ENCODE peak calls at places on chromosomes 4 and X, in ten cellular contexts. E is activated T-helper 1 cell treated with anti-CD3 and anti-CD28 coated beads, Interleukin-12 subunit alpha, Interleukin-12 subunit beta, Interleukin-2, Interleukin-4 antibody, amounts not matched to agents 30 ng/mL and 10 ng/mL and 1 ng/mL, durations not matched to agents 14 hours and 24 hours and 36 hours; H is NB4; Z is neuronal stem cell; J is substantia nigra; C is putamen; A is stimulated activated CD4-positive, alpha-beta T cell treated with anti-CD3 and anti-CD28 coated beads, TNF-alpha, amount 100 ng/mL, for 4 hours; Y is activated naive CD4-positive, alpha-beta T cell; M is activated CD4-positive, alpha-beta T cell treated with anti-CD3 and anti-CD28 coated beads for 36 hours; P is sciatic nerve. D is an unnamed sample.
A peak's percentile ranks its signal among the peaks of the same experiment; 100 is the strongest.

GRCh38 chr4:102780476-102781144 is 19.8 kb upstream of the MANBA start:
- DNase-seq in E (no peak), H (no peak), Z (no peak), J (no peak), C (no peak), A (no peak), Y (no peak), M (no peak), P (no peak), D (no peak)

GRCh38 chr4:170391066-170391754 is 301.5 kb upstream of the AADAT start:
- DNase-seq in E (no peak), H (peak; percentile 26), Z (no peak), J (no peak), C (no peak), A (no peak), Y (no peak), M (no peak), P (no peak), D (no peak)

GRCh38 chr4:122830392-122831095 is 3.9 kb downstream of the FGF2 start:
- DNase-seq in E (no peak), H (no peak), Z (no peak), J (no peak), C (no peak), A (no peak), Y (no peak), M (no peak), P (no peak), D (no peak)

GRCh38 chr4:98522603-98523395 is 135.6 kb downstream of the TSPAN5 start:
- DNase-seq in E (no peak), H (no peak), Z (peak; percentile 42), J (no peak), C (no peak), A (no peak), Y (no peak), M (no peak), P (no peak), D (no peak)

GRCh38 chrX:88135735-88136134 is 611.3 kb upstream of the CPXCR1 start:
- DNase-seq in E (no peak), H (peak; percentile 7), Z (peak; percentile 0), J (no peak), C (no peak), A (no peak), Y (no peak), M (no peak), P (no peak), D (no peak)

GRCh38 chr4:3689006-3689405 is 77.2 kb upstream of the ADRA2C start:
- DNase-seq in E (no peak), H (no peak), Z (no peak), J (no peak), C (no peak), A (no peak), Y (no peak), M (no peak), P (no peak), D (no peak)

GRCh38 chrX:155086202-155086840 is 15.0 kb downstream of the BRCC3 start:
- DNase-seq in E (no peak), H (peak; percentile 54), Z (no peak), J (no peak), C (no peak), A (peak; percentile 16), Y (no peak), M (peak; percentile 63), P (no peak), D (no peak)

GRCh38 chr4:1072830-1073446 is 40.4 kb downstream of the RNF212 start:
- DNase-seq in E (peak; percentile 24), H (peak; percentile 95), Z (peak; percentile 27), J (peak; percentile 16), C (peak; percentile 45), A (peak; percentile 27), Y (peak; percentile 6), M (peak; percentile 75), P (no peak), D (no peak)

GRCh38 chrX:153725039-153725831 is 579 bp downstream of the ABCD1 start:
- DNase-seq in E (no peak), H (no peak), Z (no peak), J (no peak), C (no peak), A (no peak), Y (no peak), M (peak; percentile 49), P (no peak), D (no peak)

GRCh38 chr4:108531461-108531860 is 88.9 kb upstream of the RPL34 start:
- DNase-seq in E (no peak), H (no peak), Z (no peak), J (no peak), C (no peak), A (no peak), Y (no peak), M (no peak), P (no peak), D (no peak)

GRCh38 chrX:83260288-83260687 is 247.8 kb upstream of the POU3F4 start:
- DNase-seq in E (no peak), H (peak; percentile 0), Z (no peak), J (no peak), C (no peak), A (no peak), Y (no peak), M (no peak), P (no peak), D (no peak)

GRCh38 chr4:183422962-183423653 is 21.3 kb upstream of the CDKN2AIP start:
- DNase-seq in E (no peak), H (no peak), Z (no peak), J (no peak), C (no peak), A (no peak), Y (no peak), M (no peak), P (no peak), D (no peak)

GRCh38 chrX:116232833-116233232 is 62.3 kb downstream of the AGTR2 start:
- DNase-seq in E (no peak), H (no peak), Z (no peak), J (no peak), C (no peak), A (no peak), Y (no peak), M (no peak), P (no peak), D (no peak)

GRCh38 chrX:110407910-110408545 is 49.4 kb downstream of the RTL9 start:
- DNase-seq in E (peak; percentile 6), H (peak; percentile 60), Z (peak; percentile 62), J (peak; percentile 44), C (no peak), A (peak; percentile 25), Y (no peak), M (peak; percentile 43), P (no peak), D (no peak)

GRCh38 chrX:96721398-96721797 is 36.8 kb downstream of the DIAPH2 start:
- DNase-seq in E (no peak), H (no peak), Z (no peak), J (no peak), C (no peak), A (no peak), Y (no peak), M (no peak), P (no peak), D (no peak)

GRCh38 chrX:154033848-154034247 is 14.1 kb upstream of the IRAK1 start:
- DNase-seq in E (no peak), H (no peak), Z (no peak), J (no peak), C (no peak), A (no peak), Y (no peak), M (no peak), P (no peak), D (no peak)

GRCh38 chr4:108384544-108384943 is 215.8 kb upstream of the LEF1 start:
- DNase-seq in E (no peak), H (no peak), Z (no peak), J (no peak), C (no peak), A (no peak), Y (no peak), M (no peak), P (no peak), D (no peak)